ENCODE peak calls at places on chromosome 12, in eight cellular contexts. M, R, I, U, T, W, V and Z are unnamed samples.

GRCh38 chr12:95336387-95337067 is 118.9 kb downstream of the VEZT start:
- DNase-seq in R (no peak), M (peak; percentile 10), W (peak; percentile 84), I (no peak), T (peak; percentile 69), U (peak; percentile 81), V (peak; percentile 92), Z (peak; percentile 19)

GRCh38 chr12:81974762-81975161 is 215.6 kb upstream of the PPFIA2 start:
- DNase-seq in T (no peak), V (no peak), U (no peak), I (no peak), R (no peak), W (no peak), M (no peak), Z (no peak)

GRCh38 chr12:26172478-26172877 is 22.9 kb upstream of the SSPN start:
- DNase-seq in M (no peak), V (no peak), U (no peak), I (no peak), W (no peak), R (no peak), T (no peak), Z (no peak)

GRCh38 chr12:116698131-116698495 is 39.8 kb downstream of the SPRING1 start:
- DNase-seq in U (no peak), T (no peak), V (no peak), W (peak; percentile 49), I (no peak), M (no peak), R (no peak), Z (no peak)

GRCh38 chr12:123041042-123041531 is 60.6 kb downstream of the ARL6IP4 start:
- DNase-seq in U (peak; percentile 60), I (no peak), V (no peak), W (no peak), T (no peak), M (no peak), R (no peak), Z (no peak)

GRCh38 chr12:6330192-6330591 is 11.7 kb downstream of the TNFRSF1A start:
- DNase-seq in W (no peak), R (no peak), I (no peak), U (no peak), T (no peak), M (no peak), V (no peak), Z (peak; percentile 55)

GRCh38 chr12:60684988-60685655 is 1089.3 kb downstream of the SLC16A7 start:
- DNase-seq in V (peak; percentile 4), U (no peak), W (no peak), T (no peak), I (no peak), M (no peak), R (no peak), Z (peak; percentile 6)

GRCh38 chr12:106205208-106206069 is 42.4 kb downstream of the CKAP4 start:
- DNase-seq in V (no peak), M (no peak), R (no peak), T (peak; percentile 70), U (peak; percentile 33), I (no peak), W (no peak), Z (peak; percentile 8)

GRCh38 chr12:47207005-47207717 is 127.4 kb upstream of the AMIGO2 start:
- DNase-seq in T (peak; percentile 40), V (no peak), I (no peak), U (no peak), M (no peak), R (peak; percentile 25), W (no peak), Z (peak; percentile 61)

GRCh38 chr12:132619301-132620112 is 931 bp downstream of the P2RX2 start:
- DNase-seq in V (no peak), W (no peak), M (no peak), U (peak; percentile 67), I (no peak), R (no peak), T (no peak), Z (no peak)

GRCh38 chr12:1083086-1083887 is 92.3 kb downstream of the ERC1 start:
- DNase-seq in T (no peak), U (no peak), V (no peak), R (no peak), M (no peak), W (no peak), I (no peak), Z (no peak)

GRCh38 chr12:15278816-15279658 is 43.3 kb upstream of the PTPRO start:
- DNase-seq in U (no peak), M (no peak), R (no peak), T (no peak), V (no peak), W (peak; percentile 83), I (no peak), Z (peak; percentile 14)

GRCh38 chr12:124175731-124176130 is 119.2 kb upstream of the RFLNA start:
- DNase-seq in U (no peak), V (no peak), I (no peak), T (no peak), W (no peak), M (no peak), R (no peak), Z (no peak)

GRCh38 chr12:124174949-124175348 is 119.9 kb upstream of the RFLNA start:
- DNase-seq in V (peak; percentile 41), W (no peak), M (no peak), T (no peak), U (no peak), R (no peak), I (no peak), Z (no peak)

GRCh38 chr12:124173692-124174091 is 121.2 kb upstream of the RFLNA start:
- DNase-seq in W (no peak), T (no peak), R (no peak), M (no peak), U (no peak), I (no peak), V (no peak), Z (no peak)

GRCh38 chr12:124172646-124173045 is 122.2 kb upstream of the RFLNA start:
- DNase-seq in M (no peak), T (no peak), W (no peak), R (no peak), V (peak; percentile 50), U (no peak), I (no peak), Z (no peak)

DNA sequence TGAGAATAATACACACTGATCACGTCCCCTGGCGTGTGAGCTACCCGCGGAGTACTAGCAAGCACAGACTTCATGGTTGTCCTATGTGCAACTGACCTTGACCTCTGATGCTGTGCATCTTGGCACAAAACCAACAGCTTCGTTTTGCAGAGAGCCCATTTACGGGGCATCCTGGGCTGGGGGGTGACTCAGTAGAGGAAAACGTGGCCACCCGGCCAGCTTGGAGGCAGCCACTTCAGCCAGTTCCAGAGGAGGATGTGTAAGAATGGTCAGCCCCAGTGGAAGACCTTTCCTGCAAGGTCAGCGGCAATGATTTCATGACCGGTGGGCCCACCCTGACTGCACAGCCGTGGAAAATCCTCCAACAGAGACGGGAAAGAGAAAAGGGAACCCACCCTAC is 120.5 kb upstream of the RFLNA start:
- DNase-seq in M (no peak), I (no peak), R (no peak), W (no peak), U (no peak), T (no peak), V (peak; percentile 72), Z (no peak)
- H3K4me3 ChIP-seq in M (no peak overlapping the region), I (no peak overlapping the region), R (no peak overlapping the region), W (no peak overlapping the region), U (no peak overlapping the region), T (no peak overlapping the region), V (no peak overlapping the region), Z (no peak overlapping the region)

GRCh38 chr12:75208851-75209781 is 523 bp downstream of the KCNC2 start:
- DNase-seq in I (no peak), M (no peak), V (peak; percentile 56), R (no peak), W (no peak), U (peak; percentile 59), T (peak; percentile 18), Z (no peak)

GRCh38 chr12:75212072-75212471 is 2.4 kb upstream of the KCNC2 start:
- DNase-seq in T (no peak), M (no peak), R (no peak), U (no peak), I (no peak), V (no peak), W (no peak), Z (no peak)

GRCh38 chr12:75207338-75208083 is 2.1 kb downstream of the KCNC2 start:
- DNase-seq in R (no peak), U (no peak), I (no peak), M (no peak), W (no peak), T (peak; percentile 16), V (no peak), Z (no peak)

GRCh38 chr12:75205556-75205955 is 4.1 kb downstream of the KCNC2 start:
- DNase-seq in M (no peak), V (no peak), W (no peak), R (no peak), T (no peak), U (no peak), I (no peak), Z (no peak)

DNA sequence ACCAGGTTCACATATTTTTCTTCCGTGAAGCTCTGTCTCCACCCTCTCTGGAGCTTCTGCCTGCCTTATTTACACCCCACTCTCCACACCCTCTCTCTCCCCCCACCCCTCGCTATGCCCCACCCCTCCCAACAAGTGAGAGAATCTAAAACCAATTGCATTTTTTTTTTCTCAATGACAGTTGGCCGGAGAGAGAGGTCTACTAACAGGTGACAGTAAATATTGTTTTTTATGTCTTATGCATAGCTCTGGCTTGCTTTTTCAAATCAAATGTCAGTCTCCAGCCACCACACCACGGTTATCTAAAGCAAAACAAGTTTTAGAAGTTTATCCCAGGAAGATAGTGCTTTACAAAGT is at the start of gene KCNC2:
- DNase-seq in M (no peak), U (no peak), V (no peak), R (no peak), T (no peak), W (no peak), I (no peak), Z (no peak)
- H3K4me3 ChIP-seq in M (no peak within 1 kb of the TSS), U (peak within 1 kb of the TSS; percentile 85), V (peak within 1 kb of the TSS; percentile 41), R (no peak within 1 kb of the TSS), T (no peak within 1 kb of the TSS), W (peak within 1 kb of the TSS; percentile 11), I (no peak within 1 kb of the TSS), Z (no peak within 1 kb of the TSS)

DNA sequence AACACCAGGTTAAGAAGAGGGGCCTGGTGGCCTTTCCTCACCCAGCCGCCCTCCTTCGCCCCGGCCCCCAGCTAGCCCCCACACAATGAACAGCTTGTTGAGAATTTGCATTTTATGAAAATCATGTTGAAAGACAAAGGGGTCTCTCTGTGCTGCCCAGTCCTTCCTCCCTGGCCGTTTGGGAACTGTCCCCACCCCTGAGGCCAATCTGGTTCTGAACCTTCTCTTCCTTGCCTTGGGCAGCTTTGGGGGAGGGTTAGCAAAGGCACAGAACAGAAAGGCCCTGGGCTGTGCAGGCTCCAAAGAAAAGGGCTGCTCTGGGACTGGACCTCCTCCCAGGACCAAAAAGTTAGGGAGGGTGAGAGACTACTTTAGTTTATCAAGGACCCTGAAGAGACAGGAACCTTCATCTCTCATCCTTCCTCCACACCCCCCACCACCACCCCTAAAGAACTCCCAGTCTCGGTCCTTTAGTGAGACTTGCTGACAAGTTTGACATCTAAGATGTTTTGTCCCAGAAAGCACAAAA is 1.3 kb downstream of the TAMALIN start:
- DNase-seq in V (no peak), U (no peak), M (no peak), T (no peak), R (no peak), W (no peak), I (no peak), Z (no peak)
- H3K4me3 ChIP-seq in V (peak overlapping the region; percentile 83), U (no peak overlapping the region), M (no peak overlapping the region), T (peak overlapping the region; percentile 53), R (peak overlapping the region; percentile 18), W (peak overlapping the region; percentile 79), I (peak overlapping the region; percentile 54), Z (no peak overlapping the region)

GRCh38 chr12:78891646-78892353 is 27.2 kb downstream of the SYT1 start:
- DNase-seq in T (no peak), M (no peak), I (no peak), U (no peak), W (no peak), V (no peak), R (no peak), Z (no peak)
- H3K4me3 ChIP-seq in T (no peak overlapping the region), M (no peak overlapping the region), I (no peak overlapping the region), U (no peak overlapping the region), W (no peak overlapping the region), V (no peak overlapping the region), R (no peak overlapping the region), Z (no peak overlapping the region)